ENCODE peak calls at places on chromosomes 6 and 20, in eight cellular contexts. M is CD8-positive, alpha-beta memory T cell; F is naive thymus-derived CD4-positive, alpha-beta T cell; T is CD8-positive, alpha-beta T cell; Y is effector memory CD4-positive, alpha-beta T cell; H is cardiac muscle cell; G is ovary; Z is heart right ventricle. X is an unnamed sample.
A peak's percentile ranks its signal among the peaks of the same experiment; 100 is the strongest.

GRCh38 chr20:46784450-46785127 is 75.1 kb downstream of the SLC2A10 start:
- DNase-seq in H (peak; percentile 5), T (no peak), G (no peak), Y (no peak), Z (no peak), F (no peak), M (no peak), X (no peak)

GRCh38 chr6:113684382-113684901 is 172.7 kb upstream of the MARCKS start:
- DNase-seq in H (no peak), T (no peak), G (no peak), M (no peak), Z (no peak), Y (no peak), F (no peak), X (no peak)

GRCh38 chr6:132461958-132462357 is 51.0 kb downstream of the STX7 start:
- DNase-seq in Y (no peak), T (no peak), Z (no peak), G (no peak), F (no peak), H (no peak), M (no peak), X (no peak)

GRCh38 chr6:67883500-67884366 is 751.3 kb upstream of the ADGRB3 start:
- DNase-seq in G (no peak), M (no peak), T (no peak), Z (no peak), H (no peak), Y (no peak), F (no peak), X (no peak)

GRCh38 chr6:45590225-45590624 is 212.5 kb upstream of the SUPT3H start:
- DNase-seq in G (no peak), M (no peak), Y (no peak), H (peak; percentile 45), F (no peak), T (no peak), Z (no peak), X (no peak)

GRCh38 chr6:143408151-143408786 is 42.2 kb downstream of the ADAT2 start:
- DNase-seq in H (no peak), Y (no peak), T (no peak), F (no peak), M (no peak), Z (no peak), G (no peak), X (no peak)

GRCh38 chr6:18720075-18720474 is 332.9 kb downstream of the RNF144B start:
- DNase-seq in M (no peak), T (no peak), G (no peak), F (no peak), Z (no peak), H (no peak), Y (no peak), X (no peak)

GRCh38 chr20:35342154-35342769 is 50.0 kb upstream of the FAM83C start:
- DNase-seq in H (peak; percentile 56), M (no peak), Z (no peak), T (no peak), G (no peak), Y (no peak), F (no peak), X (no peak)

GRCh38 chr20:2617099-2617714 is 35.2 kb upstream of the NOP56 start:
- DNase-seq in M (no peak), Y (no peak), T (no peak), H (no peak), F (no peak), Z (no peak), G (no peak), X (no peak)

GRCh38 chr20:32449890-32450401 is 91.8 kb downstream of the ASXL1 start:
- DNase-seq in F (no peak), G (no peak), H (no peak), Y (no peak), Z (no peak), M (no peak), T (no peak), X (no peak)

GRCh38 chr20:43102394-43102793 is 87.3 kb downstream of the PTPRT start:
- DNase-seq in Z (no peak), M (no peak), Y (no peak), T (no peak), H (no peak), F (no peak), G (no peak), X (no peak)

GRCh38 chr6:80689700-80690099 is 583.2 kb downstream of the BCKDHB start:
- DNase-seq in H (no peak), F (no peak), M (no peak), T (no peak), G (no peak), Z (no peak), Y (no peak), X (no peak)

GRCh38 chr6:89433637-89434499 is 916 bp downstream of the ANKRD6 start:
- DNase-seq in M (peak; percentile 6), G (no peak), Y (no peak), H (peak; percentile 9), Z (peak; percentile 16), T (peak; percentile 32), F (peak; percentile 28), X (peak; percentile 14)

GRCh38 chr6:134984821-134985220 is 34.9 kb upstream of the ALDH8A1 start:
- DNase-seq in Z (no peak), G (no peak), T (no peak), F (no peak), Y (no peak), M (no peak), H (peak; percentile 51), X (no peak)

GRCh38 chr6:3751730-3752537 is 421 bp upstream of the PXDC1 start:
- DNase-seq in H (peak; percentile 97), F (peak; percentile 38), Y (peak; percentile 40), M (peak; percentile 38), G (peak; percentile 91), Z (peak; percentile 88), T (peak; percentile 61), X (peak; percentile 65)

GRCh38 chr20:35511814-35512420 is 17.5 kb downstream of the C20orf173 start:
- DNase-seq in Z (no peak), H (peak; percentile 67), T (no peak), F (no peak), Y (no peak), G (no peak), M (no peak), X (peak; percentile 54)

GRCh38 chr20:1539816-1540215 is 17.7 kb downstream of the SIRPD start:
- DNase-seq in M (no peak), T (no peak), Y (no peak), H (no peak), G (no peak), F (no peak), Z (no peak), X (no peak)

GRCh38 chr20:51380401-51381385 is 161.8 kb downstream of the NFATC2 start:
- DNase-seq in M (no peak), H (no peak), T (no peak), Y (no peak), Z (no peak), F (no peak), G (no peak), X (no peak)

GRCh38 chr6:27280064-27280539 is 32.0 kb downstream of the POM121L2 start:
- DNase-seq in F (no peak), Y (no peak), M (no peak), H (peak; percentile 49), G (peak; percentile 20), T (no peak), Z (no peak), X (no peak)

GRCh38 chr6:141484726-141485125 is 648.0 kb upstream of the GJE1 start:
- DNase-seq in M (no peak), F (peak; percentile 18), T (peak; percentile 19), G (no peak), Z (no peak), H (peak; percentile 21), Y (no peak), X (peak; percentile 13)

GRCh38 chr20:11045412-11046175 is 371.8 kb upstream of the JAG1 start:
- DNase-seq in T (no peak), G (no peak), Y (no peak), F (no peak), Z (no peak), H (no peak), M (no peak), X (peak; percentile 94)

GRCh38 chr20:32534661-32535240 is 50.4 kb downstream of the NOL4L start:
- DNase-seq in G (no peak), H (no peak), M (peak; percentile 39), T (peak; percentile 81), Y (peak; percentile 62), F (peak; percentile 74), Z (no peak), X (peak; percentile 31)

GRCh38 chr20:9319687-9320384 is 194.6 kb upstream of the LAMP5 start:
- DNase-seq in M (no peak), T (no peak), Z (no peak), H (no peak), Y (no peak), G (no peak), F (no peak), X (peak; percentile 44)
- H3K27ac ChIP-seq in M (no peak overlapping the region), T (no peak overlapping the region), Z (peak overlapping the region; percentile 15), H (no peak overlapping the region), Y (no peak overlapping the region), G (no peak overlapping the region), F (no peak overlapping the region), X (peak overlapping the region; percentile 55)

GRCh38 chr6:7543761-7544424 is 2.4 kb downstream of the DSP start:
- DNase-seq in H (no peak), Z (no peak), Y (no peak), M (no peak), F (no peak), T (no peak), G (no peak), X (peak; percentile 55)
- H3K4me3 ChIP-seq in H (peak overlapping the region; percentile 76), Z (peak overlapping the region; percentile 67), Y (no peak overlapping the region), M (no peak overlapping the region), F (no peak overlapping the region), T (no peak overlapping the region), G (no peak overlapping the region), X (peak overlapping the region; percentile 75)

DNA sequence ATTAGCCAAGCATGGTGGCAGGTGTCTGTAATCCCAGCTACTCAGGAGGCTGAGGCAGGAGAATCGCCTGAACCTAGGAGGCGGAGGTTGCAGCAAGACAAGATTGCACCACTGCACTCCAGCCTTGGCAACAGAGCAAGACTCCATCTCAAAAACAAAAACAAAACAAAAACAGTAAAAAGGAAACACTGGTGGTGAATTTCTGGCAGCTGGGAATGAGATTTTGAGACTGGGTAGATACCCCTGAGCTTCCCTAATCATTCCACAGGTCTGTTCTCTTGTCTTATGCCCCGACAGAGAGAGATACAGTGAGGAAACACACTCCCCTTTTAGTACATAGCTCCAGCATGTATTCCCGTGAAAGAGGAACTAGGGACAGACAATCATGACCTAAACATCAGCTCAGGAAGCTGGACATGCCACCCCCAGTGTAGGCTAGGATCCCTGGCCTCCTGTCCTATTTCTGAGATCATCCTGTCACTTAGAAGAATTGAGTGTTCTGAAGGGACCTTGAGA is 9.6 kb downstream of the MAN1A1 start:
- DNase-seq in Z (no peak), F (no peak), G (no peak), M (no peak), T (no peak), H (no peak), Y (no peak), X (no peak)
- H3K27ac ChIP-seq in Z (peak overlapping the region; percentile 35), F (no peak overlapping the region), G (no peak overlapping the region), M (no peak overlapping the region), T (no peak overlapping the region), H (no peak overlapping the region), Y (no peak overlapping the region), X (peak overlapping the region; percentile 9)

GRCh38 chr6:34067814-34068213 is 78.1 kb downstream of the GRM4 start:
- DNase-seq in F (peak; percentile 7), Z (no peak), Y (no peak), H (no peak), T (no peak), M (no peak), G (no peak), X (peak; percentile 5)
- H3K4me3 ChIP-seq in F (no peak overlapping the region), Z (no peak overlapping the region), Y (no peak overlapping the region), H (no peak overlapping the region), T (no peak overlapping the region), M (no peak overlapping the region), G (no peak overlapping the region), X (no peak overlapping the region)